ENCODE peak calls at places on chromosomes 16 and 17, in five cellular contexts. One of them, this sample, is unnamed.

GRCh38 chr17:55177159-55177913 is 87.4 kb upstream of the HLF start:
- DNase-seq in A549: no peak
- DNase-seq in LoVo: no peak
- DNase-seq in SJSA1: no peak
- DNase-seq in astrocyte of the spinal cord: no peak
- DNase-seq in this sample: no peak

GRCh38 chr17:14019186-14019956 is 49.9 kb upstream of the COX10 start:
- DNase-seq in A549: no peak
- DNase-seq in LoVo: no peak
- DNase-seq in SJSA1: no peak
- DNase-seq in astrocyte of the spinal cord: no peak
- DNase-seq in this sample: no peak

GRCh38 chr16:26344976-26345375 is 653.2 kb downstream of the HS3ST4 start:
- DNase-seq in A549: no peak
- DNase-seq in LoVo: no peak
- DNase-seq in SJSA1: no peak
- DNase-seq in astrocyte of the spinal cord: no peak
- DNase-seq in this sample: no peak

GRCh38 chr17:39782980-39783379 is 45.2 kb downstream of the GRB7 start:
- DNase-seq in A549: no peak
- DNase-seq in LoVo: no peak
- DNase-seq in SJSA1: no peak
- DNase-seq in astrocyte of the spinal cord: no peak
- DNase-seq in this sample: no peak

GRCh38 chr17:60851181-60851580 is 173.5 kb downstream of the BCAS3 start:
- DNase-seq in A549: no peak
- DNase-seq in LoVo: no peak
- DNase-seq in SJSA1: no peak
- DNase-seq in astrocyte of the spinal cord: no peak
- DNase-seq in this sample: no peak

GRCh38 chr17:59399914-59400313 is 68.5 kb downstream of the YPEL2 start:
- DNase-seq in A549: no peak
- DNase-seq in LoVo: no peak
- DNase-seq in SJSA1: no peak
- DNase-seq in astrocyte of the spinal cord: no peak
- DNase-seq in this sample: no peak

GRCh38 chr16:85137323-85138072 is 25.2 kb upstream of the CIBAR2 start:
- DNase-seq in A549: no peak
- DNase-seq in LoVo: no peak
- DNase-seq in SJSA1: peak; percentile 58
- DNase-seq in astrocyte of the spinal cord: peak; percentile 83
- DNase-seq in this sample: no peak

GRCh38 chr16:50946606-50947005 is 204.5 kb downstream of the SALL1 start:
- DNase-seq in A549: no peak
- DNase-seq in LoVo: no peak
- DNase-seq in SJSA1: no peak
- DNase-seq in astrocyte of the spinal cord: no peak
- DNase-seq in this sample: no peak

GRCh38 chr17:40559954-40560591 is 5.2 kb downstream of the CCR7 start:
- DNase-seq in A549: peak; percentile 99
- DNase-seq in LoVo: peak; percentile 85
- DNase-seq in SJSA1: peak; percentile 71
- DNase-seq in astrocyte of the spinal cord: peak; percentile 93
- DNase-seq in this sample: peak; percentile 62

GRCh38 chr17:4631836-4632582 is 9.5 kb downstream of the ALOX15 start:
- DNase-seq in A549: no peak
- DNase-seq in LoVo: no peak
- DNase-seq in SJSA1: no peak
- DNase-seq in astrocyte of the spinal cord: peak; percentile 38
- DNase-seq in this sample: no peak

GRCh38 chr16:66344533-66345145 is 21.9 kb upstream of the CDH5 start:
- DNase-seq in A549: no peak
- DNase-seq in LoVo: peak; percentile 26
- DNase-seq in SJSA1: peak; percentile 33
- DNase-seq in astrocyte of the spinal cord: peak; percentile 51
- DNase-seq in this sample: no peak

GRCh38 chr16:74607967-74608356 is 1.0 kb upstream of the GLG1 start:
- DNase-seq in A549: no peak
- DNase-seq in LoVo: no peak
- DNase-seq in SJSA1: no peak
- DNase-seq in astrocyte of the spinal cord: peak; percentile 31
- DNase-seq in this sample: no peak

GRCh38 chr17:77098884-77099545 is 41.8 kb upstream of the SEC14L1 start:
- DNase-seq in A549: no peak
- DNase-seq in LoVo: no peak
- DNase-seq in SJSA1: no peak
- DNase-seq in astrocyte of the spinal cord: peak; percentile 50
- DNase-seq in this sample: peak; percentile 59

This sample was measured in BJ.